ENCODE peak calls at places on chromosomes 5 and 9, in nine cellular contexts. P, E, W, G, D, U, V, Z and C are unnamed samples.

GRCh38 chr5:123448017-123448617 is 24.9 kb upstream of the CEP120 start:
- DNase-seq in P (no peak), E (no peak), W (no peak), G (peak; percentile 80), D (no peak), U (no peak), V (no peak), Z (no peak), C (no peak)

GRCh38 chr5:172565455-172565854 is 75.6 kb upstream of the NEURL1B start:
- DNase-seq in P (no peak), E (no peak), W (no peak), G (no peak), D (no peak), U (no peak), V (no peak), Z (no peak), C (no peak)

GRCh38 chr5:759781-760362 is 24.7 kb downstream of the ZDHHC11B start:
- DNase-seq in P (peak; percentile 32), E (peak; percentile 79), W (peak; percentile 20), G (no peak), D (peak; percentile 87), U (no peak), V (no peak), Z (no peak), C (no peak)

GRCh38 chr5:102865510-102866314 is 110.6 kb downstream of the PAM start:
- DNase-seq in P (peak; percentile 35), E (peak; percentile 93), W (peak; percentile 80), G (peak; percentile 25), D (peak; percentile 90), U (peak; percentile 46), V (peak; percentile 86), Z (peak; percentile 61), C (peak; percentile 23)

GRCh38 chr5:163269624-163270023 is 167.8 kb upstream of the CCNG1 start:
- DNase-seq in P (no peak), E (no peak), W (no peak), G (no peak), D (no peak), U (no peak), V (peak; percentile 16), Z (peak; percentile 16), C (no peak)

GRCh38 chr9:4614627-4615026 is 47.5 kb upstream of the PLPP6 start:
- DNase-seq in P (no peak), E (no peak), W (peak; percentile 43), G (no peak), D (no peak), U (no peak), V (no peak), Z (no peak), C (no peak)

GRCh38 chr9:38662763-38663593 is 42.6 kb upstream of the ANKRD18A start:
- DNase-seq in P (no peak), E (no peak), W (no peak), G (no peak), D (no peak), U (no peak), V (no peak), Z (peak; percentile 23), C (no peak)

GRCh38 chr5:137347865-137348264 is 151.3 kb downstream of the SPOCK1 start:
- DNase-seq in P (no peak), E (no peak), W (no peak), G (no peak), D (no peak), U (no peak), V (no peak), Z (no peak), C (no peak)

GRCh38 chr9:119117409-119117808 is 251.8 kb downstream of the BRINP1 start:
- DNase-seq in P (no peak), E (no peak), W (no peak), G (no peak), D (no peak), U (no peak), V (peak; percentile 6), Z (no peak), C (no peak)

GRCh38 chr5:71537681-71538080 is 49.5 kb upstream of the MCCC2 start:
- DNase-seq in P (no peak), E (no peak), W (no peak), G (no peak), D (no peak), U (no peak), V (no peak), Z (no peak), C (no peak)

GRCh38 chr5:114447084-114447773 is 85.4 kb downstream of the KCNN2 start:
- DNase-seq in P (no peak), E (no peak), W (no peak), G (no peak), D (no peak), U (no peak), V (no peak), Z (peak; percentile 3), C (no peak)

GRCh38 chr5:61567337-61567736 is 235.3 kb downstream of the ZSWIM6 start:
- DNase-seq in P (no peak), E (no peak), W (no peak), G (no peak), D (no peak), U (no peak), V (no peak), Z (no peak), C (no peak)

GRCh38 chr5:101430551-101430950 is 527.5 kb upstream of the ST8SIA4 start:
- DNase-seq in P (no peak), E (no peak), W (no peak), G (no peak), D (no peak), U (no peak), V (no peak), Z (no peak), C (no peak)

GRCh38 chr5:94618029-94618492 is 343 bp downstream of the KIAA0825 start:
- DNase-seq in P (no peak), E (peak; percentile 79), W (peak; percentile 62), G (no peak), D (peak; percentile 83), U (no peak), V (peak; percentile 57), Z (peak; percentile 40), C (no peak)

GRCh38 chr9:106772523-106773290 is 90.3 kb upstream of the ZNF462 start:
- DNase-seq in P (no peak), E (no peak), W (peak; percentile 14), G (no peak), D (no peak), U (no peak), V (peak; percentile 34), Z (no peak), C (no peak)